ENCODE peak calls at places on chromosomes 7 and 10, in nine cellular contexts. U is activated T-helper 1 cell treated with anti-CD3 and anti-CD28 coated beads, Interleukin-2, amount 50 U/mL, for 16 hours; A is HEK293T; B is GM12865; H is NCI-H345; F is AG10803; Z is iris pigment epithelial cell; T is foreskin fibroblast; K is lower lobe of right lung. O is an unnamed sample.

GRCh38 chr10:124612611-124613498 is 131.3 kb downstream of the FAM53B start:
- DNase-seq in U (no peak), A (no peak), B (peak; percentile 30), H (no peak), F (no peak), Z (peak; percentile 76), T (peak; percentile 39), K (no peak), O (peak; percentile 22)

GRCh38 chr7:84879936-84880325 is 306.9 kb downstream of the SEMA3D start:
- DNase-seq in U (no peak), A (no peak), B (no peak), H (no peak), F (no peak), Z (no peak), T (no peak), K (no peak), O (no peak)

GRCh38 chr10:71512794-71513379 is 116.2 kb downstream of the CDH23 start:
- DNase-seq in U (no peak), A (no peak), B (no peak), H (peak; percentile 54), F (no peak), Z (no peak), T (no peak), K (peak; percentile 70), O (peak; percentile 11)

GRCh38 chr10:71921319-71922027 is 42.7 kb upstream of the CHST3 start:
- DNase-seq in U (no peak), A (no peak), B (no peak), H (peak; percentile 0), F (no peak), Z (no peak), T (peak; percentile 16), K (no peak), O (peak; percentile 32)

GRCh38 chr10:6176691-6177231 is 26.0 kb upstream of the PFKFB3 start:
- DNase-seq in U (no peak), A (no peak), B (no peak), H (no peak), F (peak; percentile 13), Z (peak; percentile 39), T (no peak), K (no peak), O (peak; percentile 42)

GRCh38 chr7:121797283-121798037 is 75.5 kb upstream of the PTPRZ1 start:
- DNase-seq in U (no peak), A (no peak), B (no peak), H (peak; percentile 2), F (peak; percentile 1), Z (no peak), T (no peak), K (no peak), O (no peak)

GRCh38 chr10:43236176-43236850 is 30.6 kb downstream of the RASGEF1A start:
- DNase-seq in U (no peak), A (no peak), B (no peak), H (no peak), F (no peak), Z (no peak), T (no peak), K (peak; percentile 6), O (no peak)

GRCh38 chr10:1203704-1204103 is 147.5 kb downstream of the WDR37 start:
- DNase-seq in U (no peak), A (no peak), B (no peak), H (no peak), F (no peak), Z (no peak), T (no peak), K (no peak), O (no peak)

GRCh38 chr7:138663741-138664710 is 37.1 kb downstream of the SVOPL start:
- DNase-seq in U (no peak), A (peak; percentile 50), B (no peak), H (no peak), F (no peak), Z (peak; percentile 25), T (peak; percentile 9), K (no peak), O (peak; percentile 14)

GRCh38 chr7:119482209-119482608 is 790.8 kb upstream of the KCND2 start:
- DNase-seq in U (no peak), A (peak; percentile 31), B (peak; percentile 70), H (peak; percentile 35), F (no peak), Z (peak; percentile 14), T (no peak), K (no peak), O (no peak)

GRCh38 chr10:31847518-31847917 is 81.1 kb downstream of the ARHGAP12 start:
- DNase-seq in U (no peak), A (no peak), B (no peak), H (no peak), F (no peak), Z (no peak), T (no peak), K (no peak), O (no peak)

GRCh38 chr7:138919256-138919655 is 61.9 kb downstream of the KIAA1549 start:
- DNase-seq in U (no peak), A (no peak), B (no peak), H (no peak), F (peak; percentile 22), Z (peak; percentile 15), T (peak; percentile 50), K (no peak), O (peak; percentile 68)

GRCh38 chr7:46054290-46054689 is 133.2 kb upstream of the IGFBP3 start:
- DNase-seq in U (no peak), A (no peak), B (no peak), H (no peak), F (no peak), Z (peak; percentile 36), T (no peak), K (no peak), O (peak; percentile 54)

GRCh38 chr7:1004018-1004880 is 21.3 kb downstream of the CYP2W1 start:
- DNase-seq in U (no peak), A (no peak), B (no peak), H (no peak), F (no peak), Z (no peak), T (peak; percentile 54), K (no peak), O (no peak)

GRCh38 chr7:82230826-82231581 is 212.6 kb downstream of the CACNA2D1 start:
- DNase-seq in U (no peak), A (no peak), B (no peak), H (peak; percentile 39), F (no peak), Z (no peak), T (no peak), K (no peak), O (no peak)

GRCh38 chr10:96271017-96271815 is at the start of gene BLNK:
- DNase-seq in U (no peak), A (peak; percentile 28), B (peak; percentile 94), H (no peak), F (peak; percentile 4), Z (peak; percentile 67), T (peak; percentile 12), K (peak; percentile 87), O (peak; percentile 6)